ENCODE peak calls at places on chromosomes 11 and 22, in six cellular contexts. One of them, this sample, is unnamed.

GRCh38 chr11:12110714-12111481 is 508 bp downstream of the MICAL2 start:
- DNase-seq in heart left ventricle: peak; percentile 41
- DNase-seq in cardiac fibroblast: peak; percentile 36
- DNase-seq in Caco-2: peak; percentile 50
- DNase-seq in psoas muscle: peak; percentile 24
- DNase-seq in uterus: peak; percentile 40
- DNase-seq in this sample: no peak

GRCh38 chr22:17706451-17706900 is 67.8 kb downstream of the BID start:
- DNase-seq in heart left ventricle: peak; percentile 27
- DNase-seq in cardiac fibroblast: peak; percentile 95
- DNase-seq in Caco-2: no peak
- DNase-seq in psoas muscle: no peak
- DNase-seq in uterus: no peak
- DNase-seq in this sample: peak; percentile 6

GRCh38 chr22:27687984-27688545 is 113.5 kb downstream of the MN1 start:
- DNase-seq in heart left ventricle: no peak
- DNase-seq in cardiac fibroblast: peak; percentile 49
- DNase-seq in Caco-2: peak; percentile 45
- DNase-seq in psoas muscle: peak; percentile 34
- DNase-seq in uterus: no peak
- DNase-seq in this sample: no peak

GRCh38 chr11:128297805-128298204 is 289.6 kb downstream of the ETS1 start:
- DNase-seq in heart left ventricle: no peak
- DNase-seq in cardiac fibroblast: no peak
- DNase-seq in Caco-2: no peak
- DNase-seq in psoas muscle: no peak
- DNase-seq in uterus: no peak
- DNase-seq in this sample: no peak

GRCh38 chr11:22044126-22044525 is 148.8 kb upstream of the ANO5 start:
- DNase-seq in heart left ventricle: no peak
- DNase-seq in cardiac fibroblast: no peak
- DNase-seq in Caco-2: no peak
- DNase-seq in psoas muscle: no peak
- DNase-seq in uterus: no peak
- DNase-seq in this sample: no peak

GRCh38 chr11:93903989-93904388 is 53.6 kb upstream of the VSTM5 start:
- DNase-seq in heart left ventricle: no peak
- DNase-seq in cardiac fibroblast: no peak
- DNase-seq in Caco-2: peak; percentile 60
- DNase-seq in psoas muscle: no peak
- DNase-seq in uterus: no peak
- DNase-seq in this sample: no peak

GRCh38 chr11:77590194-77590591 is 440 bp downstream of the AQP11 start:
- DNase-seq in heart left ventricle: peak; percentile 13
- DNase-seq in cardiac fibroblast: peak; percentile 42
- DNase-seq in Caco-2: peak; percentile 85
- DNase-seq in psoas muscle: no peak
- DNase-seq in uterus: peak; percentile 44
- DNase-seq in this sample: no peak

GRCh38 chr22:40414838-40415505 is 44.6 kb downstream of the SGSM3 start:
- DNase-seq in heart left ventricle: no peak
- DNase-seq in cardiac fibroblast: no peak
- DNase-seq in Caco-2: no peak
- DNase-seq in psoas muscle: no peak
- DNase-seq in uterus: no peak
- DNase-seq in this sample: no peak

GRCh38 chr11:32430586-32431357 is 4.6 kb downstream of the WT1 start:
- DNase-seq in heart left ventricle: no peak
- DNase-seq in cardiac fibroblast: peak; percentile 33
- DNase-seq in Caco-2: no peak
- DNase-seq in psoas muscle: no peak
- DNase-seq in uterus: peak; percentile 49
- DNase-seq in this sample: no peak

GRCh38 chr11:129703846-129704245 is 111.8 kb upstream of the TMEM45B start:
- DNase-seq in heart left ventricle: no peak
- DNase-seq in cardiac fibroblast: no peak
- DNase-seq in Caco-2: peak; percentile 17
- DNase-seq in psoas muscle: no peak
- DNase-seq in uterus: no peak
- DNase-seq in this sample: no peak

GRCh38 chr11:30326114-30326783 is 3.3 kb downstream of the ARL14EP start:
- DNase-seq in heart left ventricle: no peak
- DNase-seq in cardiac fibroblast: peak; percentile 60
- DNase-seq in Caco-2: no peak
- DNase-seq in psoas muscle: no peak
- DNase-seq in uterus: no peak
- DNase-seq in this sample: no peak

GRCh38 chr11:36404831-36405230 is 105.2 kb downstream of the TRAF6 start:
- DNase-seq in heart left ventricle: no peak
- DNase-seq in cardiac fibroblast: no peak
- DNase-seq in Caco-2: no peak
- DNase-seq in psoas muscle: no peak
- DNase-seq in uterus: no peak
- DNase-seq in this sample: no peak

GRCh38 chr22:35752833-35753189 is 35.1 kb downstream of the APOL5 start:
- DNase-seq in heart left ventricle: no peak
- DNase-seq in cardiac fibroblast: no peak
- DNase-seq in Caco-2: no peak
- DNase-seq in psoas muscle: no peak
- DNase-seq in uterus: no peak
- DNase-seq in this sample: no peak

GRCh38 chr11:125036933-125037332 is 26.2 kb upstream of the SLC37A2 start:
- DNase-seq in heart left ventricle: no peak
- DNase-seq in cardiac fibroblast: peak; percentile 95
- DNase-seq in Caco-2: no peak
- DNase-seq in psoas muscle: no peak
- DNase-seq in uterus: no peak
- DNase-seq in this sample: no peak

GRCh38 chr22:49432211-49432905 is 395.3 kb downstream of the BRD1 start:
- DNase-seq in heart left ventricle: no peak
- DNase-seq in cardiac fibroblast: no peak
- DNase-seq in Caco-2: no peak
- DNase-seq in psoas muscle: no peak
- DNase-seq in uterus: no peak
- DNase-seq in this sample: no peak

GRCh38 chr11:41282436-41282835 is 177.0 kb downstream of the LRRC4C start:
- DNase-seq in heart left ventricle: no peak
- DNase-seq in cardiac fibroblast: no peak
- DNase-seq in Caco-2: no peak
- DNase-seq in psoas muscle: no peak
- DNase-seq in uterus: no peak
- DNase-seq in this sample: no peak

GRCh38 chr11:11265994-11266606 is 87.0 kb downstream of the CSNK2A3 start:
- DNase-seq in heart left ventricle: no peak
- DNase-seq in cardiac fibroblast: peak; percentile 19
- DNase-seq in Caco-2: peak; percentile 58
- DNase-seq in psoas muscle: peak; percentile 40
- DNase-seq in uterus: peak; percentile 44
- DNase-seq in this sample: no peak

GRCh38 chr11:93567406-93567819 is 24.2 kb upstream of the SMCO4 start:
- DNase-seq in heart left ventricle: peak; percentile 76
- DNase-seq in cardiac fibroblast: peak; percentile 16
- DNase-seq in Caco-2: no peak
- DNase-seq in psoas muscle: peak; percentile 59
- DNase-seq in uterus: peak; percentile 64
- DNase-seq in this sample: peak; percentile 77

GRCh38 chr11:13098890-13099289 is 89.8 kb downstream of the RASSF10 start:
- DNase-seq in heart left ventricle: no peak
- DNase-seq in cardiac fibroblast: no peak
- DNase-seq in Caco-2: no peak
- DNase-seq in psoas muscle: no peak
- DNase-seq in uterus: no peak
- DNase-seq in this sample: no peak

GRCh38 chr22:19125011-19125410 is 2.8 kb upstream of the DGCR2 start:
- DNase-seq in heart left ventricle: no peak
- DNase-seq in cardiac fibroblast: no peak
- DNase-seq in Caco-2: no peak
- DNase-seq in psoas muscle: no peak
- DNase-seq in uterus: no peak
- DNase-seq in this sample: no peak

GRCh38 chr22:17785185-17786184 is 11.2 kb upstream of the BID start:
- DNase-seq in heart left ventricle: no peak
- DNase-seq in cardiac fibroblast: peak; percentile 38
- DNase-seq in Caco-2: peak; percentile 70
- DNase-seq in psoas muscle: peak; percentile 79
- DNase-seq in uterus: no peak
- DNase-seq in this sample: no peak

GRCh38 chr22:39943366-39943765 is 16.8 kb upstream of the TMA7B start:
- DNase-seq in heart left ventricle: no peak
- DNase-seq in cardiac fibroblast: no peak
- DNase-seq in Caco-2: peak; percentile 39
- DNase-seq in psoas muscle: no peak
- DNase-seq in uterus: no peak
- DNase-seq in this sample: no peak

GRCh38 chr11:108871867-108872266 is 207.0 kb downstream of the DDX10 start:
- DNase-seq in heart left ventricle: no peak
- DNase-seq in cardiac fibroblast: peak; percentile 26
- DNase-seq in Caco-2: no peak
- DNase-seq in psoas muscle: no peak
- DNase-seq in uterus: no peak
- DNase-seq in this sample: no peak

GRCh38 chr11:116600930-116601329 is 171.9 kb downstream of the BUD13 start:
- DNase-seq in heart left ventricle: no peak
- DNase-seq in cardiac fibroblast: no peak
- DNase-seq in Caco-2: peak; percentile 31
- DNase-seq in psoas muscle: no peak
- DNase-seq in uterus: no peak
- DNase-seq in this sample: no peak

GRCh38 chr11:2460540-2461252 is 15.9 kb downstream of the KCNQ1 start:
- DNase-seq in heart left ventricle: no peak
- DNase-seq in cardiac fibroblast: no peak
- DNase-seq in Caco-2: peak; percentile 50
- DNase-seq in psoas muscle: no peak
- DNase-seq in uterus: no peak
- DNase-seq in this sample: no peak

DNA sequence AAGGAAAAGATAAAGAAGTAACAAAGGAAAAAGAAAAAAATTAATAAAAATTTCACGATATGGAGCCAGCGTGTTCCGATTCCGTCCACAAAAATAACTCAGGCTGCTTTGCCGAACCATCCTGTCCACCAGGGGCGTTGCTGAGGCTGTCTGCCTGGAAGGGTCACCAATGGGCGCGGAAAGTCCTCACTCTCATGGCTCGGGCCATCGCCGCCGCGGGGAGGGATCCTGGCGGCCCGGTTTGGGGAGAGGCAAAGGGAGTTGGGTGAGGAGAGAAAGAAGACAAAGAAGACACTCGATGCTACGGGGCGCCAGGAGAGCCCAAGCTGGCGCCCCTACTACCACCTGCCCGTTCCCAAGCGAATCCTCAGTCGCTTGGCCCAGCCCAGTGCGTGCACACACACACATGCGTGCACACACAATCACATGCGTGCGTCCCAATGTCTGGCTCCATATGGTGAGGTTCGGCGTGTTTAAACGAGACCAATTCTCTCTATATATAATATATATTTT is 5.6 kb upstream of the PYGM start:
- DNase-seq in heart left ventricle: no peak
- DNase-seq in cardiac fibroblast: no peak
- DNase-seq in Caco-2: peak; percentile 43
- DNase-seq in psoas muscle: peak; percentile 44
- DNase-seq in uterus: no peak
- DNase-seq in this sample: no peak
- TF ChIP-seq CTCF in heart left ventricle: peak; percentile 33
- TF ChIP-seq CTCF in cardiac fibroblast: peak; percentile 18
- TF ChIP-seq CTCF in Caco-2: no peak
- TF ChIP-seq CTCF in psoas muscle: peak; percentile 31
- TF ChIP-seq CTCF in uterus: no peak
- TF ChIP-seq CTCF in this sample: no peak

GRCh38 chr11:1401656-1402221 is 12.0 kb downstream of the BRSK2 start:
- DNase-seq in heart left ventricle: peak; percentile 71
- DNase-seq in cardiac fibroblast: peak; percentile 59
- DNase-seq in Caco-2: no peak
- DNase-seq in psoas muscle: peak; percentile 70
- DNase-seq in uterus: peak; percentile 56
- DNase-seq in this sample: no peak
- TF ChIP-seq CTCF in heart left ventricle: no peak
- TF ChIP-seq CTCF in cardiac fibroblast: no peak
- TF ChIP-seq CTCF in Caco-2: no peak
- TF ChIP-seq CTCF in psoas muscle: no peak
- TF ChIP-seq CTCF in uterus: no peak
- TF ChIP-seq CTCF in this sample: no peak

GRCh38 chr11:107683070-107683469 is 28.8 kb downstream of the SLN start:
- DNase-seq in heart left ventricle: no peak
- DNase-seq in cardiac fibroblast: no peak
- DNase-seq in Caco-2: no peak
- DNase-seq in psoas muscle: no peak
- DNase-seq in uterus: no peak
- DNase-seq in this sample: no peak

GRCh38 chr11:107682182-107682971 is 29.5 kb downstream of the SLN start:
- DNase-seq in heart left ventricle: no peak
- DNase-seq in cardiac fibroblast: no peak
- DNase-seq in Caco-2: no peak
- DNase-seq in psoas muscle: no peak
- DNase-seq in uterus: no peak
- DNase-seq in this sample: no peak

GRCh38 chr11:107679255-107680024 is 32.4 kb downstream of the SLN start:
- DNase-seq in heart left ventricle: no peak
- DNase-seq in cardiac fibroblast: no peak
- DNase-seq in Caco-2: no peak
- DNase-seq in psoas muscle: no peak
- DNase-seq in uterus: no peak
- DNase-seq in this sample: no peak

GRCh38 chr11:107688322-107688918 is 23.4 kb downstream of the SLN start:
- DNase-seq in heart left ventricle: no peak
- DNase-seq in cardiac fibroblast: no peak
- DNase-seq in Caco-2: no peak
- DNase-seq in psoas muscle: no peak
- DNase-seq in uterus: no peak
- DNase-seq in this sample: no peak

GRCh38 chr11:107683807-107684206 is 28.0 kb downstream of the SLN start:
- DNase-seq in heart left ventricle: no peak
- DNase-seq in cardiac fibroblast: peak; percentile 36
- DNase-seq in Caco-2: no peak
- DNase-seq in psoas muscle: no peak
- DNase-seq in uterus: no peak
- DNase-seq in this sample: no peak
- TF ChIP-seq CTCF in heart left ventricle: no peak
- TF ChIP-seq CTCF in cardiac fibroblast: peak; percentile 58
- TF ChIP-seq CTCF in Caco-2: peak; percentile 78
- TF ChIP-seq CTCF in psoas muscle: peak; percentile 19
- TF ChIP-seq CTCF in uterus: no peak
- TF ChIP-seq CTCF in this sample: peak; percentile 16

GRCh38 chr11:33742249-33742851 is 6.1 kb upstream of the CD59 start:
- DNase-seq in heart left ventricle: no peak
- DNase-seq in cardiac fibroblast: peak; percentile 61
- DNase-seq in Caco-2: no peak
- DNase-seq in psoas muscle: no peak
- DNase-seq in uterus: no peak
- DNase-seq in this sample: no peak
- TF ChIP-seq CTCF in heart left ventricle: peak; percentile 71
- TF ChIP-seq CTCF in cardiac fibroblast: peak; percentile 46
- TF ChIP-seq CTCF in Caco-2: peak; percentile 16
- TF ChIP-seq CTCF in psoas muscle: peak; percentile 65
- TF ChIP-seq CTCF in uterus: peak; percentile 32
- TF ChIP-seq CTCF in this sample: peak; percentile 38

This sample was measured in thoracic aorta.